ENCODE peak calls at places on chromosomes 4 and X, in ten cellular contexts. U is upper lobe of left lung, H is suprapubic skin, O is AG04450, E is GM06990, D is endodermal cell, J is BJ, G is ovary, B is IMR-90, V is fibroblast of lung. C is an unnamed sample. For H3K27me3, the result is how much of the 10 kb centered on the place peaks cover.

GRCh38 chr4:78722320-78722719 is 53.8 kb upstream of the BMP2K start:
- DNase-seq in G (no peak), O (no peak), D (no peak), B (no peak), U (no peak), V (no peak), H (no peak), E (no peak), J (no peak), C (no peak)

GRCh38 chrX:122703762-122704161 is 480.3 kb upstream of the GRIA3 start:
- DNase-seq in G (no peak), D (no peak), U (no peak), H (no peak), J (no peak), V (peak), O (no peak), B (no peak), E (no peak), C (no peak)

GRCh38 chr4:152485726-152486276 is 50.1 kb downstream of the FBXW7 start:
- DNase-seq in D (no peak), V (peak), G (no peak), J (peak), H (no peak), U (no peak), E (peak), O (peak), B (peak), C (no peak)

GRCh38 chrX:151726751-151727150 is 7.8 kb upstream of the CNGA2 start:
- DNase-seq in E (no peak), J (no peak), H (no peak), U (no peak), B (no peak), G (no peak), D (no peak), V (no peak), O (no peak), C (no peak)

GRCh38 chrX:109687903-109688302 is 45.2 kb downstream of the ACSL4 start:
- DNase-seq in H (no peak), E (no peak), B (no peak), O (no peak), G (no peak), D (no peak), U (no peak), V (no peak), J (no peak), C (no peak)

GRCh38 chrX:120450163-120450562 is 18.9 kb downstream of the LAMP2 start:
- DNase-seq in B (no peak), J (no peak), E (no peak), O (no peak), H (no peak), D (no peak), U (no peak), G (no peak), V (no peak), C (no peak)

GRCh38 chr4:156775803-156776202 is 195.8 kb downstream of the PDGFC start:
- DNase-seq in B (no peak), O (no peak), H (no peak), E (no peak), J (no peak), U (peak), G (no peak), D (no peak), V (no peak), C (no peak)

GRCh38 chr4:88002786-88003185 is 4.6 kb upstream of the PKD2 start:
- DNase-seq in V (peak), E (no peak), H (no peak), U (no peak), O (no peak), G (no peak), D (no peak), B (no peak), J (peak), C (no peak)

GRCh38 chr4:55378617-55379467 is 16.9 kb upstream of the TMEM165 start:
- DNase-seq in G (no peak), J (no peak), U (peak), E (no peak), B (no peak), D (no peak), O (no peak), H (no peak), V (no peak), C (no peak)

GRCh38 chr4:8129136-8129535 is 29.5 kb downstream of the ABLIM2 start:
- DNase-seq in U (no peak), E (no peak), J (no peak), H (no peak), O (no peak), B (no peak), D (no peak), V (no peak), G (no peak), C (no peak)

GRCh38 chr4:41878991-41879491 is 56.2 kb upstream of the TMEM33 start:
- DNase-seq in O (no peak), G (no peak), E (no peak), D (peak), J (no peak), V (no peak), U (no peak), H (no peak), B (no peak), C (no peak)

GRCh38 chrX:150982235-150982785 is 825 bp upstream of the HMGB3 start:
- DNase-seq in D (no peak), B (no peak), U (no peak), H (no peak), E (no peak), J (no peak), O (no peak), V (no peak), G (no peak), C (no peak)

GRCh38 chr4:124133753-124134152 is 578.8 kb downstream of the ANKRD50 start:
- DNase-seq in E (no peak), V (no peak), O (no peak), H (no peak), B (no peak), U (no peak), G (no peak), J (no peak), D (no peak), C (no peak)

GRCh38 chrX:109294097-109294815 is 187.6 kb downstream of the GUCY2F start:
- DNase-seq in H (no peak), U (no peak), B (no peak), O (no peak), D (no peak), V (peak), J (no peak), E (no peak), G (no peak), C (no peak)

GRCh38 chrX:7155163-7155562 is 7.2 kb upstream of the PUDP start:
- DNase-seq in B (no peak), E (no peak), V (no peak), D (no peak), J (no peak), U (no peak), O (no peak), H (no peak), G (no peak), C (no peak)

GRCh38 chrX:44308869-44309268 is 34.6 kb downstream of the EFHC2 start:
- DNase-seq in E (no peak), B (no peak), J (no peak), V (no peak), U (no peak), G (no peak), H (no peak), O (no peak), D (no peak), C (no peak)

GRCh38 chrX:72003811-72004750 is 93.4 kb downstream of the NHSL2 start:
- DNase-seq in E (no peak), D (peak), G (peak), J (peak), V (peak), H (no peak), O (no peak), U (no peak), B (no peak), C (no peak)

GRCh38 chr4:66558651-66559050 is 888.4 kb upstream of the EPHA5 start:
- DNase-seq in G (no peak), U (no peak), E (no peak), J (no peak), O (no peak), D (no peak), V (peak), H (no peak), B (no peak), C (no peak)

GRCh38 chr4:7062816-7063215 is 5.0 kb downstream of the GRPEL1 start:
- DNase-seq in H (no peak), G (no peak), J (no peak), B (no peak), D (no peak), V (no peak), E (no peak), U (no peak), O (no peak), C (no peak)

DNA sequence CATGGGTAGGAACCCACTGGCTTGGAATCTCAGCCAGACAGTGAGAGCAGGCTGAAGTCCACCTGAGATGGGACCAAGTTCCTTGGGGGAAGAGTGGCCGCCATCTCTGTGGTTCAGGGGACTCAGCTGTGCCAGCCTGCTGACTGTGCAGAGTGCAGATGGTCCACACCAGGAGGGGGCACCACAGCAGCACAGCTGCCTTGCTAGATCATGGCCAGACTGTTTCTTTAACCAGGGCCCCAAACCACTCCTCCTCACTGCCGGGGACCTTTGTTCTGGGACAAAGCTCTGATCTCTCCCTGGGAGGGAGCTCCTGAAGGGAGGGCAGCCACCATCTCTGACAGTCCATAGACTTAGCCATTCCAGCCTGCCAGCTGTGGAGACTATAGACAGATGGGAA is 2189.6 kb downstream of the PCDH7 start:
- DNase-seq in V (no peak), B (no peak), E (no peak), G (no peak), D (peak), J (no peak), H (no peak), O (no peak), U (no peak), C (no peak)
- TF ChIP-seq CTCF in V (no peak), B (no peak), E (no peak), G (no peak), D (peak), J (no peak), H (no peak), O (no peak), U (no peak), C (no peak)

DNA sequence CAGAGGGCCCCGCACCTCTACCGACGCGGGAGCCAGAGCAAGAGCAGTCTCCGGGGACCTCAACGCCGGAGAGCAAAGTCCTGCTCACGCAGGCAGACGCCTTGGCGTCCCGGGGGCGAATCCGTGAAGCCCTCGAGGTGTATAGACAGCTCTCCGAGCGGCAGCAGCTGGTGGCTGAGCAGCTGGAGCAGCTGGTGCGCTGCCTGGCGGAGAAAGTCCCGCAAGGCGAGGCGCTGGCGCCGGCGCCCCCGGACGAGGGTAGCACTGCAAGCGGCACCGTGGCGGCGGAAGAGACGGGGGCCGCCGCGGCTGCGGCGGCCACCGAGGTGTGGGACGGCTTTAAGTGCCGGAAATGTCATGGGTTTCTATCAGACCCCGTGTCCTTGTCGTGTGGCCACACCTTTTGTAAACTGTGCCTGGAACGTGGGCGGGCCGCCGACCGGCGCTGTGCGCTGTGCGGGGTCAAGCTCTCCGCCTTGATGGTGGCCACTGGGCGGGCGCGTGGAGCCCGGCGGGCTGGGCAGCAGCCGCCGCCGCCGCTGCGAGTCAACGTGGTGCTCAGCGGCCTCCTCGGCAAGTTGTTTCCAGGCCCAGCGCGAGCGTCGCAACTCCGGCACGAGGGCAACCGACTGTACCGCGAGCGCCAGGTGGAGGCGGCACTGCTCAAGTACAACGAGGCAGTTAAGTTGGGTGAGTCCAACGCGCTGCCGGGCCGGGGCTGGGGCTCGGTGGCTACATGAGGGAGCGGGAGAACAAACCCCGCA is 672 bp downstream of the LONRF3 start:
- DNase-seq in O (no peak), U (peak), D (peak), J (no peak), B (no peak), H (peak), G (peak), E (peak), V (peak), C (peak)
- H3K27me3 ChIP-seq in O (under half), U (under half), D (half or more), J (under half), B (half or more), H (under half), G (under half), E (under half), V (under half), C (under half)

DNA sequence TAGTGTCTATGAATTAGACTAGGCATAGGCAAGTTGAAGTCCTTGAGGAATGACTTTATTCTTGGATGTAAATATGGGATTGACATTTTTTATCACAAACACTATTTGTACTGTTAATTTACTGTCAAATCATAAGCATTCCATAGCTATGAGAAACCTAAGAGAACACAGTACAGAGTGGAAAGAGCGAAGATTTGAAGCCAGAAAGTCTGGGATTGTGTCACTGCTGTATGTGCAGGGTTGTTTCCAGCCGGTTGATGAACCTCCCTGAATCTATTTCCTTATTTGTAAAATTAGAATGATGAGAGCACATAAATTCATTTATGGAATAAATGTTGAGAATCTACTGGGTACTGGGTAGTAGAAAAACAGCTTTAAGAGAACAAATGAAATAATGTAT is 14.3 kb upstream of the KLHL5 start:
- DNase-seq in D (no peak), B (peak), E (no peak), H (no peak), U (no peak), O (no peak), J (no peak), V (no peak), G (no peak), C (no peak)
- H3K4me3 ChIP-seq in D (no peak), B (no peak), E (no peak), H (no peak), U (no peak), O (peak), J (no peak), V (no peak), G (no peak), C (no peak)

GRCh38 chr4:167989815-167990214 is 102.5 kb upstream of the ANXA10 start:
- DNase-seq in H (no peak), G (no peak), V (no peak), B (no peak), U (no peak), E (no peak), D (no peak), J (no peak), O (no peak), C (no peak)
- TF ChIP-seq CTCF in H (no peak), G (no peak), V (no peak), B (no peak), U (no peak), E (no peak), D (peak), J (no peak), O (no peak), C (no peak)

GRCh38 chr4:110620352-110621327 is 2.2 kb downstream of the PITX2 start:
- DNase-seq in E (no peak), D (peak), B (no peak), G (no peak), H (no peak), V (peak), O (no peak), U (no peak), J (no peak), C (no peak)
- H3K27me3 ChIP-seq in E (under half), D (under half), B (half or more), G (under half), H (half or more), V (half or more), O (half or more), U (under half), J (half or more), C (half or more)

GRCh38 chrX:74180716-74181115 is 123.3 kb upstream of the ZCCHC13 start:
- DNase-seq in J (no peak), H (no peak), B (no peak), E (no peak), D (no peak), V (no peak), U (no peak), O (no peak), G (no peak), C (no peak)

GRCh38 chrX:74179071-74179470 is 124.9 kb upstream of the ZCCHC13 start:
- DNase-seq in U (no peak), O (peak), V (peak), J (peak), H (no peak), B (peak), G (no peak), D (no peak), E (no peak), C (no peak)

GRCh38 chrX:74178536-74178935 is 125.4 kb upstream of the ZCCHC13 start:
- DNase-seq in H (no peak), B (no peak), O (no peak), D (peak), E (no peak), V (no peak), U (no peak), G (peak), J (no peak), C (no peak)

GRCh38 chrX:74179936-74180454 is 124.0 kb upstream of the ZCCHC13 start:
- DNase-seq in D (no peak), U (no peak), E (no peak), H (no peak), O (no peak), J (no peak), V (no peak), G (no peak), B (no peak), C (no peak)

DNA sequence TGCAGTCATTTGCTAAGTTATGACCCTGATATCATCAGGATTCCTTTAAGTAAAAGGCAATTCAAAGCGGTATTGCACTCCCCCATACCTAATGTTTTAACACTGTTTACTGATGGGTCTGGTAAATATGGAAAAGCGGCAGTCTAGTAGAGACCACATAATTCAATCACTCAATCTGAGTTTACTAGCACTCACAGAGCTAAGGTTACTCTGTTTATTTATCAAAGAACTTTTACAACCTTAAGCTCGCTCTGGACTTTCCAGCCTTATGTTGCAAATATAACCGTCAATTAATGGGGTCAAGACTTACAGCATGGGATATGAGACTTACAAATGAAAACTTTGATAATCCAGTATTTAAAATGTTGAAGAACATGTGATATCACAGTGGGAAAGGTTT is 124.5 kb upstream of the ZCCHC13 start:
- DNase-seq in J (no peak), V (no peak), B (no peak), G (no peak), E (no peak), D (no peak), O (no peak), H (no peak), U (no peak), C (no peak)
- H3K4me3 ChIP-seq in J (no peak), V (no peak), B (no peak), G (no peak), E (no peak), D (no peak), O (no peak), H (no peak), U (no peak), C (no peak)

GRCh38 chr4:99832313-99832712 is 15.7 kb downstream of the DAPP1 start:
- DNase-seq in D (no peak), H (no peak), J (no peak), O (no peak), E (no peak), U (no peak), G (no peak), V (no peak), B (no peak), C (no peak)
- TF ChIP-seq CTCF in D (no peak), H (no peak), J (no peak), O (no peak), E (no peak), U (no peak), G (no peak), V (no peak), B (no peak), C (no peak)

GRCh38 chr4:108596389-108596788 is 24.0 kb upstream of the RPL34 start:
- DNase-seq in B (peak), E (no peak), J (no peak), G (no peak), U (no peak), D (no peak), V (peak), H (no peak), O (no peak), C (no peak)

GRCh38 chr4:108586778-108587177 is 33.6 kb upstream of the RPL34 start:
- DNase-seq in U (no peak), H (no peak), E (no peak), V (no peak), O (no peak), D (peak), B (no peak), J (no peak), G (no peak), C (no peak)

GRCh38 chr4:108592674-108592986 is 27.7 kb upstream of the RPL34 start:
- DNase-seq in H (no peak), J (no peak), V (no peak), G (no peak), B (no peak), U (no peak), D (no peak), O (no peak), E (no peak), C (no peak)

GRCh38 chr4:108590776-108591175 is 29.6 kb upstream of the RPL34 start:
- DNase-seq in G (no peak), J (no peak), B (peak), V (no peak), O (no peak), E (no peak), D (no peak), U (no peak), H (no peak), C (no peak)
- H3K27me3 ChIP-seq in G (under half), J (under half), B (under half), V (under half), O (under half), E (under half), D (under half), U (under half), H (under half), C (under half)

GRCh38 chr4:40630335-40631021 is 814 bp upstream of the RBM47 start:
- DNase-seq in H (peak), G (peak), D (peak), E (peak), J (no peak), O (no peak), B (no peak), V (no peak), U (peak), C (no peak)
- H3K4me3 ChIP-seq in H (peak), G (no peak), D (peak), E (peak), J (no peak), O (no peak), B (no peak), V (no peak), U (no peak), C (peak)